ENCODE peak calls at places on chromosome 16, in ten cellular contexts. One of them, this sample, is unnamed.

GRCh38 chr16:50035468-50035992 is 10.5 kb downstream of the CNEP1R1 start:
- DNase-seq in amniotic stem cell: no peak
- DNase-seq in left ventricle myocardium inferior: no peak
- DNase-seq in ovary: no peak
- DNase-seq in activated T-helper 1 cell treated with Interleukin-2 at 50 U/mL for 16 hours: no peak
- DNase-seq in activated CD8-positive, alpha-beta memory T cell treated with anti-CD3 and anti-CD28 coated beads for 1 hour: no peak
- DNase-seq in NCI-H1930: no peak
- DNase-seq in renal cortical epithelial cell: no peak
- DNase-seq in HFF-Myc: no peak
- DNase-seq in stimulated activated CD4-positive, alpha-beta T cell treated with anti-CD3 and anti-CD28 coated beads, Interleukin-2, amount 100 ng/mL, for 24 hours: no peak
- DNase-seq in this sample: no peak

GRCh38 chr16:88965826-88966480 is 11.1 kb downstream of the CBFA2T3 start:
- DNase-seq in amniotic stem cell: no peak
- DNase-seq in left ventricle myocardium inferior: no peak
- DNase-seq in ovary: no peak
- DNase-seq in activated T-helper 1 cell treated with Interleukin-2 at 50 U/mL for 16 hours: no peak
- DNase-seq in activated CD8-positive, alpha-beta memory T cell treated with anti-CD3 and anti-CD28 coated beads for 1 hour: no peak
- DNase-seq in NCI-H1930: no peak
- DNase-seq in renal cortical epithelial cell: no peak
- DNase-seq in HFF-Myc: no peak
- DNase-seq in stimulated activated CD4-positive, alpha-beta T cell treated with anti-CD3 and anti-CD28 coated beads, Interleukin-2, amount 100 ng/mL, for 24 hours: no peak
- DNase-seq in this sample: no peak

GRCh38 chr16:89749637-89750036 is 28.3 kb downstream of the ZNF276 start:
- DNase-seq in amniotic stem cell: no peak
- DNase-seq in left ventricle myocardium inferior: peak; percentile 45
- DNase-seq in ovary: no peak
- DNase-seq in activated T-helper 1 cell treated with Interleukin-2 at 50 U/mL for 16 hours: no peak
- DNase-seq in activated CD8-positive, alpha-beta memory T cell treated with anti-CD3 and anti-CD28 coated beads for 1 hour: no peak
- DNase-seq in NCI-H1930: no peak
- DNase-seq in renal cortical epithelial cell: no peak
- DNase-seq in HFF-Myc: no peak
- DNase-seq in stimulated activated CD4-positive, alpha-beta T cell treated with anti-CD3 and anti-CD28 coated beads, Interleukin-2, amount 100 ng/mL, for 24 hours: no peak
- DNase-seq in this sample: no peak

GRCh38 chr16:84735846-84736586 is 36.2 kb downstream of the USP10 start:
- DNase-seq in amniotic stem cell: no peak
- DNase-seq in left ventricle myocardium inferior: no peak
- DNase-seq in ovary: no peak
- DNase-seq in activated T-helper 1 cell treated with Interleukin-2 at 50 U/mL for 16 hours: peak; percentile 20
- DNase-seq in activated CD8-positive, alpha-beta memory T cell treated with anti-CD3 and anti-CD28 coated beads for 1 hour: no peak
- DNase-seq in NCI-H1930: peak; percentile 26
- DNase-seq in renal cortical epithelial cell: peak; percentile 16
- DNase-seq in HFF-Myc: no peak
- DNase-seq in stimulated activated CD4-positive, alpha-beta T cell treated with anti-CD3 and anti-CD28 coated beads, Interleukin-2, amount 100 ng/mL, for 24 hours: no peak
- DNase-seq in this sample: no peak

GRCh38 chr16:72819345-72819744 is 228.6 kb downstream of the ZFHX3 start:
- DNase-seq in amniotic stem cell: peak; percentile 20
- DNase-seq in left ventricle myocardium inferior: no peak
- DNase-seq in ovary: no peak
- DNase-seq in activated T-helper 1 cell treated with Interleukin-2 at 50 U/mL for 16 hours: no peak
- DNase-seq in activated CD8-positive, alpha-beta memory T cell treated with anti-CD3 and anti-CD28 coated beads for 1 hour: no peak
- DNase-seq in NCI-H1930: no peak
- DNase-seq in renal cortical epithelial cell: peak; percentile 93
- DNase-seq in HFF-Myc: no peak
- DNase-seq in stimulated activated CD4-positive, alpha-beta T cell treated with anti-CD3 and anti-CD28 coated beads, Interleukin-2, amount 100 ng/mL, for 24 hours: no peak
- DNase-seq in this sample: peak; percentile 36

GRCh38 chr16:61926766-61927165 is 109.5 kb downstream of the CDH8 start:
- DNase-seq in amniotic stem cell: no peak
- DNase-seq in left ventricle myocardium inferior: no peak
- DNase-seq in ovary: no peak
- DNase-seq in activated T-helper 1 cell treated with Interleukin-2 at 50 U/mL for 16 hours: no peak
- DNase-seq in activated CD8-positive, alpha-beta memory T cell treated with anti-CD3 and anti-CD28 coated beads for 1 hour: no peak
- DNase-seq in NCI-H1930: peak; percentile 72
- DNase-seq in renal cortical epithelial cell: no peak
- DNase-seq in HFF-Myc: no peak
- DNase-seq in stimulated activated CD4-positive, alpha-beta T cell treated with anti-CD3 and anti-CD28 coated beads, Interleukin-2, amount 100 ng/mL, for 24 hours: no peak
- DNase-seq in this sample: no peak

GRCh38 chr16:27322858-27323780 is 9.3 kb downstream of the IL4R start:
- DNase-seq in amniotic stem cell: no peak
- DNase-seq in left ventricle myocardium inferior: no peak
- DNase-seq in ovary: no peak
- DNase-seq in activated T-helper 1 cell treated with Interleukin-2 at 50 U/mL for 16 hours: no peak
- DNase-seq in activated CD8-positive, alpha-beta memory T cell treated with anti-CD3 and anti-CD28 coated beads for 1 hour: no peak
- DNase-seq in NCI-H1930: no peak
- DNase-seq in renal cortical epithelial cell: peak; percentile 43
- DNase-seq in HFF-Myc: no peak
- DNase-seq in stimulated activated CD4-positive, alpha-beta T cell treated with anti-CD3 and anti-CD28 coated beads, Interleukin-2, amount 100 ng/mL, for 24 hours: no peak
- DNase-seq in this sample: no peak

GRCh38 chr16:9909072-9909471 is 273.2 kb downstream of the GRIN2A start:
- DNase-seq in amniotic stem cell: no peak
- DNase-seq in left ventricle myocardium inferior: no peak
- DNase-seq in ovary: no peak
- DNase-seq in activated T-helper 1 cell treated with Interleukin-2 at 50 U/mL for 16 hours: no peak
- DNase-seq in activated CD8-positive, alpha-beta memory T cell treated with anti-CD3 and anti-CD28 coated beads for 1 hour: no peak
- DNase-seq in NCI-H1930: no peak
- DNase-seq in renal cortical epithelial cell: no peak
- DNase-seq in HFF-Myc: no peak
- DNase-seq in stimulated activated CD4-positive, alpha-beta T cell treated with anti-CD3 and anti-CD28 coated beads, Interleukin-2, amount 100 ng/mL, for 24 hours: no peak
- DNase-seq in this sample: no peak

GRCh38 chr16:60852635-60853034 is 1183.6 kb downstream of the CDH8 start:
- DNase-seq in amniotic stem cell: no peak
- DNase-seq in left ventricle myocardium inferior: no peak
- DNase-seq in ovary: no peak
- DNase-seq in activated T-helper 1 cell treated with Interleukin-2 at 50 U/mL for 16 hours: no peak
- DNase-seq in activated CD8-positive, alpha-beta memory T cell treated with anti-CD3 and anti-CD28 coated beads for 1 hour: no peak
- DNase-seq in NCI-H1930: no peak
- DNase-seq in renal cortical epithelial cell: no peak
- DNase-seq in HFF-Myc: no peak
- DNase-seq in stimulated activated CD4-positive, alpha-beta T cell treated with anti-CD3 and anti-CD28 coated beads, Interleukin-2, amount 100 ng/mL, for 24 hours: no peak
- DNase-seq in this sample: no peak

GRCh38 chr16:86740817-86741799 is 162.8 kb downstream of the FOXL1 start:
- DNase-seq in amniotic stem cell: peak; percentile 59
- DNase-seq in left ventricle myocardium inferior: peak; percentile 72
- DNase-seq in ovary: no peak
- DNase-seq in activated T-helper 1 cell treated with Interleukin-2 at 50 U/mL for 16 hours: no peak
- DNase-seq in activated CD8-positive, alpha-beta memory T cell treated with anti-CD3 and anti-CD28 coated beads for 1 hour: no peak
- DNase-seq in NCI-H1930: no peak
- DNase-seq in renal cortical epithelial cell: peak; percentile 91
- DNase-seq in HFF-Myc: peak; percentile 36
- DNase-seq in stimulated activated CD4-positive, alpha-beta T cell treated with anti-CD3 and anti-CD28 coated beads, Interleukin-2, amount 100 ng/mL, for 24 hours: no peak
- DNase-seq in this sample: peak; percentile 76

GRCh38 chr16:49632798-49633189 is 223.1 kb downstream of the ZNF423 start:
- DNase-seq in amniotic stem cell: no peak
- DNase-seq in left ventricle myocardium inferior: no peak
- DNase-seq in ovary: peak; percentile 12
- DNase-seq in activated T-helper 1 cell treated with Interleukin-2 at 50 U/mL for 16 hours: no peak
- DNase-seq in activated CD8-positive, alpha-beta memory T cell treated with anti-CD3 and anti-CD28 coated beads for 1 hour: no peak
- DNase-seq in NCI-H1930: no peak
- DNase-seq in renal cortical epithelial cell: no peak
- DNase-seq in HFF-Myc: no peak
- DNase-seq in stimulated activated CD4-positive, alpha-beta T cell treated with anti-CD3 and anti-CD28 coated beads, Interleukin-2, amount 100 ng/mL, for 24 hours: no peak
- DNase-seq in this sample: no peak

GRCh38 chr16:58498341-58499091 is 1.4 kb upstream of the NDRG4 start:
- DNase-seq in amniotic stem cell: no peak
- DNase-seq in left ventricle myocardium inferior: no peak
- DNase-seq in ovary: no peak
- DNase-seq in activated T-helper 1 cell treated with Interleukin-2 at 50 U/mL for 16 hours: no peak
- DNase-seq in activated CD8-positive, alpha-beta memory T cell treated with anti-CD3 and anti-CD28 coated beads for 1 hour: no peak
- DNase-seq in NCI-H1930: no peak
- DNase-seq in renal cortical epithelial cell: no peak
- DNase-seq in HFF-Myc: no peak
- DNase-seq in stimulated activated CD4-positive, alpha-beta T cell treated with anti-CD3 and anti-CD28 coated beads, Interleukin-2, amount 100 ng/mL, for 24 hours: no peak
- DNase-seq in this sample: no peak

GRCh38 chr16:86590501-86591144 is 12.3 kb downstream of the FOXL1 start:
- DNase-seq in amniotic stem cell: peak; percentile 62
- DNase-seq in left ventricle myocardium inferior: no peak
- DNase-seq in ovary: no peak
- DNase-seq in activated T-helper 1 cell treated with Interleukin-2 at 50 U/mL for 16 hours: no peak
- DNase-seq in activated CD8-positive, alpha-beta memory T cell treated with anti-CD3 and anti-CD28 coated beads for 1 hour: no peak
- DNase-seq in NCI-H1930: no peak
- DNase-seq in renal cortical epithelial cell: peak; percentile 92
- DNase-seq in HFF-Myc: no peak
- DNase-seq in stimulated activated CD4-positive, alpha-beta T cell treated with anti-CD3 and anti-CD28 coated beads, Interleukin-2, amount 100 ng/mL, for 24 hours: no peak
- DNase-seq in this sample: peak; percentile 98

GRCh38 chr16:28538733-28539596 is at the start of gene NUPR1:
- DNase-seq in amniotic stem cell: peak; percentile 82
- DNase-seq in left ventricle myocardium inferior: peak; percentile 93
- DNase-seq in ovary: peak; percentile 99
- DNase-seq in activated T-helper 1 cell treated with Interleukin-2 at 50 U/mL for 16 hours: no peak
- DNase-seq in activated CD8-positive, alpha-beta memory T cell treated with anti-CD3 and anti-CD28 coated beads for 1 hour: no peak
- DNase-seq in NCI-H1930: no peak
- DNase-seq in renal cortical epithelial cell: peak; percentile 88
- DNase-seq in HFF-Myc: peak; percentile 85
- DNase-seq in stimulated activated CD4-positive, alpha-beta T cell treated with anti-CD3 and anti-CD28 coated beads, Interleukin-2, amount 100 ng/mL, for 24 hours: no peak
- DNase-seq in this sample: peak; percentile 100

GRCh38 chr16:73170587-73170986 is 122.7 kb upstream of the ZFHX3 start:
- DNase-seq in amniotic stem cell: no peak
- DNase-seq in left ventricle myocardium inferior: no peak
- DNase-seq in ovary: peak; percentile 25
- DNase-seq in activated T-helper 1 cell treated with Interleukin-2 at 50 U/mL for 16 hours: no peak
- DNase-seq in activated CD8-positive, alpha-beta memory T cell treated with anti-CD3 and anti-CD28 coated beads for 1 hour: no peak
- DNase-seq in NCI-H1930: no peak
- DNase-seq in renal cortical epithelial cell: no peak
- DNase-seq in HFF-Myc: no peak
- DNase-seq in stimulated activated CD4-positive, alpha-beta T cell treated with anti-CD3 and anti-CD28 coated beads, Interleukin-2, amount 100 ng/mL, for 24 hours: no peak
- DNase-seq in this sample: no peak

GRCh38 chr16:11727945-11728543 is 14.6 kb downstream of the TXNDC11 start:
- DNase-seq in amniotic stem cell: no peak
- DNase-seq in left ventricle myocardium inferior: no peak
- DNase-seq in ovary: no peak
- DNase-seq in activated T-helper 1 cell treated with Interleukin-2 at 50 U/mL for 16 hours: no peak
- DNase-seq in activated CD8-positive, alpha-beta memory T cell treated with anti-CD3 and anti-CD28 coated beads for 1 hour: no peak
- DNase-seq in NCI-H1930: no peak
- DNase-seq in renal cortical epithelial cell: no peak
- DNase-seq in HFF-Myc: no peak
- DNase-seq in stimulated activated CD4-positive, alpha-beta T cell treated with anti-CD3 and anti-CD28 coated beads, Interleukin-2, amount 100 ng/mL, for 24 hours: no peak
- DNase-seq in this sample: no peak

GRCh38 chr16:3152022-3152272 is 17.1 kb downstream of the ZNF213 start:
- DNase-seq in amniotic stem cell: no peak
- DNase-seq in left ventricle myocardium inferior: no peak
- DNase-seq in ovary: peak; percentile 56
- DNase-seq in activated T-helper 1 cell treated with Interleukin-2 at 50 U/mL for 16 hours: no peak
- DNase-seq in activated CD8-positive, alpha-beta memory T cell treated with anti-CD3 and anti-CD28 coated beads for 1 hour: no peak
- DNase-seq in NCI-H1930: no peak
- DNase-seq in renal cortical epithelial cell: no peak
- DNase-seq in HFF-Myc: no peak
- DNase-seq in stimulated activated CD4-positive, alpha-beta T cell treated with anti-CD3 and anti-CD28 coated beads, Interleukin-2, amount 100 ng/mL, for 24 hours: no peak
- DNase-seq in this sample: no peak

GRCh38 chr16:57794849-57795430 is 7.4 kb downstream of the KIFC3 start:
- DNase-seq in amniotic stem cell: no peak
- DNase-seq in left ventricle myocardium inferior: no peak
- DNase-seq in ovary: no peak
- DNase-seq in activated T-helper 1 cell treated with Interleukin-2 at 50 U/mL for 16 hours: no peak
- DNase-seq in activated CD8-positive, alpha-beta memory T cell treated with anti-CD3 and anti-CD28 coated beads for 1 hour: no peak
- DNase-seq in NCI-H1930: no peak
- DNase-seq in renal cortical epithelial cell: no peak
- DNase-seq in HFF-Myc: no peak
- DNase-seq in stimulated activated CD4-positive, alpha-beta T cell treated with anti-CD3 and anti-CD28 coated beads, Interleukin-2, amount 100 ng/mL, for 24 hours: no peak
- DNase-seq in this sample: no peak

GRCh38 chr16:23969468-23970297 is 133.9 kb downstream of the PRKCB start:
- DNase-seq in amniotic stem cell: no peak
- DNase-seq in left ventricle myocardium inferior: no peak
- DNase-seq in ovary: no peak
- DNase-seq in activated T-helper 1 cell treated with Interleukin-2 at 50 U/mL for 16 hours: no peak
- DNase-seq in activated CD8-positive, alpha-beta memory T cell treated with anti-CD3 and anti-CD28 coated beads for 1 hour: no peak
- DNase-seq in NCI-H1930: no peak
- DNase-seq in renal cortical epithelial cell: no peak
- DNase-seq in HFF-Myc: no peak
- DNase-seq in stimulated activated CD4-positive, alpha-beta T cell treated with anti-CD3 and anti-CD28 coated beads, Interleukin-2, amount 100 ng/mL, for 24 hours: no peak
- DNase-seq in this sample: no peak

GRCh38 chr16:78684655-78685400 is 585.4 kb downstream of the WWOX start:
- DNase-seq in amniotic stem cell: no peak
- DNase-seq in left ventricle myocardium inferior: peak; percentile 45
- DNase-seq in ovary: no peak
- DNase-seq in activated T-helper 1 cell treated with Interleukin-2 at 50 U/mL for 16 hours: no peak
- DNase-seq in activated CD8-positive, alpha-beta memory T cell treated with anti-CD3 and anti-CD28 coated beads for 1 hour: no peak
- DNase-seq in NCI-H1930: no peak
- DNase-seq in renal cortical epithelial cell: no peak
- DNase-seq in HFF-Myc: no peak
- DNase-seq in stimulated activated CD4-positive, alpha-beta T cell treated with anti-CD3 and anti-CD28 coated beads, Interleukin-2, amount 100 ng/mL, for 24 hours: no peak
- DNase-seq in this sample: peak; percentile 70

GRCh38 chr16:86325895-86326294 is 184.4 kb upstream of the FOXF1 start:
- DNase-seq in amniotic stem cell: no peak
- DNase-seq in left ventricle myocardium inferior: no peak
- DNase-seq in ovary: no peak
- DNase-seq in activated T-helper 1 cell treated with Interleukin-2 at 50 U/mL for 16 hours: no peak
- DNase-seq in activated CD8-positive, alpha-beta memory T cell treated with anti-CD3 and anti-CD28 coated beads for 1 hour: no peak
- DNase-seq in NCI-H1930: no peak
- DNase-seq in renal cortical epithelial cell: no peak
- DNase-seq in HFF-Myc: no peak
- DNase-seq in stimulated activated CD4-positive, alpha-beta T cell treated with anti-CD3 and anti-CD28 coated beads, Interleukin-2, amount 100 ng/mL, for 24 hours: no peak
- DNase-seq in this sample: no peak

GRCh38 chr16:25108054-25108453 is 3.5 kb upstream of the LCMT1 start:
- DNase-seq in amniotic stem cell: no peak
- DNase-seq in left ventricle myocardium inferior: no peak
- DNase-seq in ovary: no peak
- DNase-seq in activated T-helper 1 cell treated with Interleukin-2 at 50 U/mL for 16 hours: no peak
- DNase-seq in activated CD8-positive, alpha-beta memory T cell treated with anti-CD3 and anti-CD28 coated beads for 1 hour: no peak
- DNase-seq in NCI-H1930: no peak
- DNase-seq in renal cortical epithelial cell: no peak
- DNase-seq in HFF-Myc: no peak
- DNase-seq in stimulated activated CD4-positive, alpha-beta T cell treated with anti-CD3 and anti-CD28 coated beads, Interleukin-2, amount 100 ng/mL, for 24 hours: peak; percentile 28
- DNase-seq in this sample: no peak

GRCh38 chr16:1552129-1552528 is 18.7 kb downstream of the TMEM204 start:
- DNase-seq in amniotic stem cell: no peak
- DNase-seq in left ventricle myocardium inferior: no peak
- DNase-seq in ovary: no peak
- DNase-seq in activated T-helper 1 cell treated with Interleukin-2 at 50 U/mL for 16 hours: no peak
- DNase-seq in activated CD8-positive, alpha-beta memory T cell treated with anti-CD3 and anti-CD28 coated beads for 1 hour: no peak
- DNase-seq in NCI-H1930: no peak
- DNase-seq in renal cortical epithelial cell: no peak
- DNase-seq in HFF-Myc: no peak
- DNase-seq in stimulated activated CD4-positive, alpha-beta T cell treated with anti-CD3 and anti-CD28 coated beads, Interleukin-2, amount 100 ng/mL, for 24 hours: no peak
- DNase-seq in this sample: no peak

GRCh38 chr16:85675528-85675927 is 13.2 kb downstream of the GINS2 start:
- DNase-seq in amniotic stem cell: no peak
- DNase-seq in left ventricle myocardium inferior: no peak
- DNase-seq in ovary: no peak
- DNase-seq in activated T-helper 1 cell treated with Interleukin-2 at 50 U/mL for 16 hours: no peak
- DNase-seq in activated CD8-positive, alpha-beta memory T cell treated with anti-CD3 and anti-CD28 coated beads for 1 hour: no peak
- DNase-seq in NCI-H1930: no peak
- DNase-seq in renal cortical epithelial cell: peak; percentile 44
- DNase-seq in HFF-Myc: peak; percentile 42
- DNase-seq in stimulated activated CD4-positive, alpha-beta T cell treated with anti-CD3 and anti-CD28 coated beads, Interleukin-2, amount 100 ng/mL, for 24 hours: no peak
- DNase-seq in this sample: peak; percentile 56

GRCh38 chr16:64362193-64362592 is 759.7 kb downstream of the CDH11 start:
- DNase-seq in amniotic stem cell: no peak
- DNase-seq in left ventricle myocardium inferior: no peak
- DNase-seq in ovary: no peak
- DNase-seq in activated T-helper 1 cell treated with Interleukin-2 at 50 U/mL for 16 hours: no peak
- DNase-seq in activated CD8-positive, alpha-beta memory T cell treated with anti-CD3 and anti-CD28 coated beads for 1 hour: no peak
- DNase-seq in NCI-H1930: no peak
- DNase-seq in renal cortical epithelial cell: peak; percentile 84
- DNase-seq in HFF-Myc: no peak
- DNase-seq in stimulated activated CD4-positive, alpha-beta T cell treated with anti-CD3 and anti-CD28 coated beads, Interleukin-2, amount 100 ng/mL, for 24 hours: no peak
- DNase-seq in this sample: peak; percentile 21

GRCh38 chr16:49382916-49383315 is 9.3 kb downstream of the C16orf78 start:
- DNase-seq in amniotic stem cell: no peak
- DNase-seq in left ventricle myocardium inferior: no peak
- DNase-seq in ovary: no peak
- DNase-seq in activated T-helper 1 cell treated with Interleukin-2 at 50 U/mL for 16 hours: no peak
- DNase-seq in activated CD8-positive, alpha-beta memory T cell treated with anti-CD3 and anti-CD28 coated beads for 1 hour: no peak
- DNase-seq in NCI-H1930: no peak
- DNase-seq in renal cortical epithelial cell: no peak
- DNase-seq in HFF-Myc: no peak
- DNase-seq in stimulated activated CD4-positive, alpha-beta T cell treated with anti-CD3 and anti-CD28 coated beads, Interleukin-2, amount 100 ng/mL, for 24 hours: no peak
- DNase-seq in this sample: no peak

GRCh38 chr16:11003141-11003540 is 58.8 kb downstream of the CLEC16A start:
- DNase-seq in amniotic stem cell: no peak
- DNase-seq in left ventricle myocardium inferior: no peak
- DNase-seq in ovary: no peak
- DNase-seq in activated T-helper 1 cell treated with Interleukin-2 at 50 U/mL for 16 hours: no peak
- DNase-seq in activated CD8-positive, alpha-beta memory T cell treated with anti-CD3 and anti-CD28 coated beads for 1 hour: no peak
- DNase-seq in NCI-H1930: no peak
- DNase-seq in renal cortical epithelial cell: no peak
- DNase-seq in HFF-Myc: no peak
- DNase-seq in stimulated activated CD4-positive, alpha-beta T cell treated with anti-CD3 and anti-CD28 coated beads, Interleukin-2, amount 100 ng/mL, for 24 hours: no peak
- DNase-seq in this sample: no peak

GRCh38 chr16:87043273-87044030 is 273.7 kb downstream of the C16orf95 start:
- DNase-seq in amniotic stem cell: no peak
- DNase-seq in left ventricle myocardium inferior: no peak
- DNase-seq in ovary: peak; percentile 35
- DNase-seq in activated T-helper 1 cell treated with Interleukin-2 at 50 U/mL for 16 hours: no peak
- DNase-seq in activated CD8-positive, alpha-beta memory T cell treated with anti-CD3 and anti-CD28 coated beads for 1 hour: no peak
- DNase-seq in NCI-H1930: no peak
- DNase-seq in renal cortical epithelial cell: peak; percentile 2
- DNase-seq in HFF-Myc: no peak
- DNase-seq in stimulated activated CD4-positive, alpha-beta T cell treated with anti-CD3 and anti-CD28 coated beads, Interleukin-2, amount 100 ng/mL, for 24 hours: no peak
- DNase-seq in this sample: peak; percentile 83